ENCODE peak calls at places on chromosomes 5 and 9, in nine cellular contexts. One of them, this sample, is unnamed.
A peak's percentile ranks its signal among the peaks of the same experiment; 100 is the strongest.

GRCh38 chr5:54090495-54091084 is 219.8 kb downstream of the ARL15 start:
- DNase-seq in GF-D8: no peak
- DNase-seq in AG08396: peak; percentile 34
- DNase-seq in cardiac muscle cell: peak; percentile 89
- DNase-seq in ovary: no peak
- DNase-seq in HEK293T: peak; percentile 15
- DNase-seq in H4: peak; percentile 79
- DNase-seq in choroid plexus epithelial cell: peak; percentile 95
- DNase-seq in nucleus accumbens: no peak
- DNase-seq in this sample: no peak

GRCh38 chr9:2087500-2088313 is 72.6 kb downstream of the SMARCA2 start:
- DNase-seq in GF-D8: no peak
- DNase-seq in ovary: no peak
- DNase-seq in H4: peak; percentile 27
- DNase-seq in HEK293T: peak; percentile 34
- DNase-seq in cardiac muscle cell: peak; percentile 66
- DNase-seq in AG08396: peak; percentile 42
- DNase-seq in nucleus accumbens: no peak
- DNase-seq in choroid plexus epithelial cell: peak; percentile 59
- DNase-seq in this sample: peak; percentile 60

GRCh38 chr9:27865031-27865438 is 291.8 kb upstream of the C9orf72 start:
- DNase-seq in HEK293T: no peak
- DNase-seq in AG08396: no peak
- DNase-seq in choroid plexus epithelial cell: peak; percentile 49
- DNase-seq in nucleus accumbens: no peak
- DNase-seq in cardiac muscle cell: peak; percentile 61
- DNase-seq in GF-D8: no peak
- DNase-seq in ovary: no peak
- DNase-seq in H4: peak; percentile 27
- DNase-seq in this sample: no peak

GRCh38 chr5:34957857-34958690 is 28.7 kb downstream of the DNAJC21 start:
- DNase-seq in H4: peak; percentile 21
- DNase-seq in cardiac muscle cell: peak; percentile 45
- DNase-seq in HEK293T: peak; percentile 48
- DNase-seq in GF-D8: no peak
- DNase-seq in nucleus accumbens: no peak
- DNase-seq in choroid plexus epithelial cell: peak; percentile 72
- DNase-seq in ovary: no peak
- DNase-seq in AG08396: peak; percentile 52
- DNase-seq in this sample: peak; percentile 51

GRCh38 chr9:77807295-77807694 is 159.2 kb upstream of the GNA14 start:
- DNase-seq in HEK293T: no peak
- DNase-seq in ovary: no peak
- DNase-seq in GF-D8: peak; percentile 27
- DNase-seq in H4: peak; percentile 41
- DNase-seq in AG08396: peak; percentile 60
- DNase-seq in cardiac muscle cell: peak; percentile 96
- DNase-seq in choroid plexus epithelial cell: peak; percentile 98
- DNase-seq in nucleus accumbens: no peak
- DNase-seq in this sample: no peak

GRCh38 chr5:131541071-131541470 is 94.0 kb downstream of the RAPGEF6 start:
- DNase-seq in nucleus accumbens: no peak
- DNase-seq in choroid plexus epithelial cell: no peak
- DNase-seq in ovary: no peak
- DNase-seq in H4: no peak
- DNase-seq in GF-D8: no peak
- DNase-seq in cardiac muscle cell: no peak
- DNase-seq in AG08396: no peak
- DNase-seq in HEK293T: no peak
- DNase-seq in this sample: no peak

GRCh38 chr5:68149189-68149588 is 66.4 kb upstream of the PIK3R1 start:
- DNase-seq in HEK293T: no peak
- DNase-seq in GF-D8: no peak
- DNase-seq in ovary: no peak
- DNase-seq in choroid plexus epithelial cell: peak; percentile 54
- DNase-seq in AG08396: peak; percentile 27
- DNase-seq in cardiac muscle cell: peak; percentile 68
- DNase-seq in H4: no peak
- DNase-seq in nucleus accumbens: no peak
- DNase-seq in this sample: no peak

GRCh38 chr9:123642291-123643278 is 286.6 kb downstream of the CRB2 start:
- DNase-seq in nucleus accumbens: peak; percentile 24
- DNase-seq in H4: no peak
- DNase-seq in HEK293T: peak; percentile 19
- DNase-seq in GF-D8: no peak
- DNase-seq in AG08396: no peak
- DNase-seq in choroid plexus epithelial cell: peak; percentile 87
- DNase-seq in ovary: peak; percentile 67
- DNase-seq in cardiac muscle cell: peak; percentile 64
- DNase-seq in this sample: peak; percentile 69

GRCh38 chr5:37071901-37072581 is 177.1 kb downstream of the CPLANE1 start:
- DNase-seq in nucleus accumbens: no peak
- DNase-seq in cardiac muscle cell: peak; percentile 94
- DNase-seq in H4: no peak
- DNase-seq in AG08396: peak; percentile 45
- DNase-seq in choroid plexus epithelial cell: peak; percentile 91
- DNase-seq in HEK293T: no peak
- DNase-seq in GF-D8: no peak
- DNase-seq in ovary: no peak
- DNase-seq in this sample: no peak

GRCh38 chr9:13832451-13832850 is 481.5 kb downstream of the NFIB start:
- DNase-seq in H4: no peak
- DNase-seq in nucleus accumbens: no peak
- DNase-seq in GF-D8: no peak
- DNase-seq in choroid plexus epithelial cell: no peak
- DNase-seq in cardiac muscle cell: no peak
- DNase-seq in AG08396: no peak
- DNase-seq in ovary: no peak
- DNase-seq in HEK293T: no peak
- DNase-seq in this sample: no peak

GRCh38 chr5:150649828-150650712 is 9.6 kb downstream of the SYNPO start:
- DNase-seq in choroid plexus epithelial cell: no peak
- DNase-seq in GF-D8: no peak
- DNase-seq in nucleus accumbens: no peak
- DNase-seq in HEK293T: no peak
- DNase-seq in H4: no peak
- DNase-seq in ovary: no peak
- DNase-seq in cardiac muscle cell: no peak
- DNase-seq in AG08396: no peak
- DNase-seq in this sample: no peak

GRCh38 chr9:120617637-120617979 is 37.6 kb upstream of the CDK5RAP2 start:
- DNase-seq in AG08396: peak; percentile 18
- DNase-seq in H4: no peak
- DNase-seq in GF-D8: no peak
- DNase-seq in nucleus accumbens: no peak
- DNase-seq in HEK293T: no peak
- DNase-seq in ovary: no peak
- DNase-seq in cardiac muscle cell: peak; percentile 20
- DNase-seq in choroid plexus epithelial cell: no peak
- DNase-seq in this sample: no peak

GRCh38 chr5:60382761-60383160 is 317.2 kb downstream of the DEPDC1B start:
- DNase-seq in cardiac muscle cell: peak; percentile 52
- DNase-seq in ovary: no peak
- DNase-seq in nucleus accumbens: no peak
- DNase-seq in AG08396: peak; percentile 7
- DNase-seq in choroid plexus epithelial cell: peak; percentile 76
- DNase-seq in GF-D8: peak; percentile 13
- DNase-seq in H4: peak; percentile 65
- DNase-seq in HEK293T: peak; percentile 14
- DNase-seq in this sample: peak; percentile 32

GRCh38 chr5:95519151-95519550 is 35.6 kb downstream of the SKIC3 start:
- DNase-seq in H4: no peak
- DNase-seq in cardiac muscle cell: no peak
- DNase-seq in ovary: no peak
- DNase-seq in choroid plexus epithelial cell: no peak
- DNase-seq in GF-D8: no peak
- DNase-seq in AG08396: no peak
- DNase-seq in HEK293T: no peak
- DNase-seq in nucleus accumbens: no peak
- DNase-seq in this sample: no peak

GRCh38 chr9:91865041-91865440 is 85.0 kb downstream of the ROR2 start:
- DNase-seq in GF-D8: no peak
- DNase-seq in cardiac muscle cell: no peak
- DNase-seq in AG08396: no peak
- DNase-seq in ovary: no peak
- DNase-seq in HEK293T: no peak
- DNase-seq in choroid plexus epithelial cell: no peak
- DNase-seq in nucleus accumbens: no peak
- DNase-seq in H4: no peak
- DNase-seq in this sample: no peak

GRCh38 chr9:117784996-117785395 is 80.8 kb downstream of the TLR4 start:
- DNase-seq in nucleus accumbens: no peak
- DNase-seq in choroid plexus epithelial cell: no peak
- DNase-seq in cardiac muscle cell: no peak
- DNase-seq in GF-D8: no peak
- DNase-seq in HEK293T: no peak
- DNase-seq in ovary: no peak
- DNase-seq in H4: no peak
- DNase-seq in AG08396: no peak
- DNase-seq in this sample: peak; percentile 55

GRCh38 chr9:110571801-110572490 is 7.6 kb downstream of the SVEP1 start:
- DNase-seq in nucleus accumbens: no peak
- DNase-seq in GF-D8: no peak
- DNase-seq in AG08396: peak; percentile 23
- DNase-seq in ovary: no peak
- DNase-seq in HEK293T: no peak
- DNase-seq in H4: no peak
- DNase-seq in cardiac muscle cell: no peak
- DNase-seq in choroid plexus epithelial cell: peak; percentile 37
- DNase-seq in this sample: no peak

GRCh38 chr5:7680260-7680659 is 170.7 kb downstream of the CFAP90 start:
- DNase-seq in cardiac muscle cell: no peak
- DNase-seq in H4: no peak
- DNase-seq in choroid plexus epithelial cell: peak; percentile 24
- DNase-seq in ovary: no peak
- DNase-seq in AG08396: no peak
- DNase-seq in HEK293T: no peak
- DNase-seq in GF-D8: no peak
- DNase-seq in nucleus accumbens: no peak
- DNase-seq in this sample: no peak

This sample was measured in D341Med.